ENCODE peak calls at places on chromosomes 13 and 19, in four cellular contexts. One of them, this sample, is unnamed.

GRCh38 chr13:48231080-48231479 is 1.9 kb upstream of the ITM2B start:
- DNase-seq in tibial artery: no peak
- DNase-seq in neural progenitor cell: no peak
- DNase-seq in endodermal cell: no peak
- DNase-seq in this sample: no peak

GRCh38 chr19:3324405-3324856 is 42.0 kb upstream of the NFIC start:
- DNase-seq in tibial artery: peak; percentile 47
- DNase-seq in neural progenitor cell: peak; percentile 36
- DNase-seq in endodermal cell: peak; percentile 89
- DNase-seq in this sample: peak; percentile 88

GRCh38 chr13:98771838-98772611 is 19.6 kb upstream of the SLC15A1 start:
- DNase-seq in tibial artery: no peak
- DNase-seq in neural progenitor cell: no peak
- DNase-seq in endodermal cell: no peak
- DNase-seq in this sample: no peak

GRCh38 chr13:108302279-108302678 is 32.8 kb downstream of the TNFSF13B start:
- DNase-seq in tibial artery: no peak
- DNase-seq in neural progenitor cell: no peak
- DNase-seq in endodermal cell: no peak
- DNase-seq in this sample: no peak

GRCh38 chr13:112576191-112576590 is 11.8 kb downstream of the TUBGCP3 start:
- DNase-seq in tibial artery: no peak
- DNase-seq in neural progenitor cell: no peak
- DNase-seq in endodermal cell: no peak
- DNase-seq in this sample: no peak

GRCh38 chr19:45663800-45664199 is 4.2 kb upstream of the GIPR start:
- DNase-seq in tibial artery: no peak
- DNase-seq in neural progenitor cell: no peak
- DNase-seq in endodermal cell: no peak
- DNase-seq in this sample: no peak

GRCh38 chr13:99367663-99368448 is 60.7 kb upstream of the GPR183 start:
- DNase-seq in tibial artery: no peak
- DNase-seq in neural progenitor cell: no peak
- DNase-seq in endodermal cell: peak; percentile 55
- DNase-seq in this sample: peak; percentile 71

GRCh38 chr19:55173717-55174409 is 6.2 kb downstream of the SYT5 start:
- DNase-seq in tibial artery: peak; percentile 27
- DNase-seq in neural progenitor cell: peak; percentile 89
- DNase-seq in endodermal cell: peak; percentile 97
- DNase-seq in this sample: peak; percentile 95

GRCh38 chr13:49953560-49953959 is 17.4 kb upstream of the SPRYD7 start:
- DNase-seq in tibial artery: no peak
- DNase-seq in neural progenitor cell: no peak
- DNase-seq in endodermal cell: no peak
- DNase-seq in this sample: no peak

GRCh38 chr19:19342086-19343015 is 21.7 kb downstream of the MAU2 start:
- DNase-seq in tibial artery: no peak
- DNase-seq in neural progenitor cell: peak; percentile 83
- DNase-seq in endodermal cell: peak; percentile 96
- DNase-seq in this sample: peak; percentile 98

GRCh38 chr13:46369506-46370268 is 17.4 kb downstream of the RUBCNL start:
- DNase-seq in tibial artery: peak; percentile 43
- DNase-seq in neural progenitor cell: no peak
- DNase-seq in endodermal cell: no peak
- DNase-seq in this sample: no peak

GRCh38 chr13:33799950-33800592 is 17.9 kb upstream of the RFC3 start:
- DNase-seq in tibial artery: no peak
- DNase-seq in neural progenitor cell: peak; percentile 33
- DNase-seq in endodermal cell: no peak
- DNase-seq in this sample: no peak

GRCh38 chr13:74867460-74867859 is 614.5 kb downstream of the TBC1D4 start:
- DNase-seq in tibial artery: no peak
- DNase-seq in neural progenitor cell: no peak
- DNase-seq in endodermal cell: no peak
- DNase-seq in this sample: no peak

GRCh38 chr13:35712907-35713685 is 236.6 kb upstream of the MAB21L1 start:
- DNase-seq in tibial artery: no peak
- DNase-seq in neural progenitor cell: no peak
- DNase-seq in endodermal cell: peak; percentile 33
- DNase-seq in this sample: peak; percentile 50

GRCh38 chr13:113967206-113967720 is 6.6 kb downstream of the C13orf46 start:
- DNase-seq in tibial artery: no peak
- DNase-seq in neural progenitor cell: no peak
- DNase-seq in endodermal cell: no peak
- DNase-seq in this sample: peak; percentile 46

GRCh38 chr19:8335343-8336071 is 7.6 kb downstream of the KANK3 start:
- DNase-seq in tibial artery: no peak
- DNase-seq in neural progenitor cell: no peak
- DNase-seq in endodermal cell: peak; percentile 86
- DNase-seq in this sample: peak; percentile 89

GRCh38 chr13:23710366-23710765 is 140.2 kb downstream of the TNFRSF19 start:
- DNase-seq in tibial artery: no peak
- DNase-seq in neural progenitor cell: no peak
- DNase-seq in endodermal cell: no peak
- DNase-seq in this sample: no peak

GRCh38 chr19:16559896-16560295 is 12.3 kb downstream of the SLC35E1 start:
- DNase-seq in tibial artery: no peak
- DNase-seq in neural progenitor cell: no peak
- DNase-seq in endodermal cell: no peak
- DNase-seq in this sample: no peak

GRCh38 chr19:13097331-13098258 is 5.1 kb downstream of the LYL1 start:
- DNase-seq in tibial artery: peak; percentile 67
- DNase-seq in neural progenitor cell: peak; percentile 49
- DNase-seq in endodermal cell: no peak
- DNase-seq in this sample: peak; percentile 81
- H3K27me3 ChIP-seq in tibial artery: no peaks in the 10 kb centered on the region
- H3K27me3 ChIP-seq in neural progenitor cell: peaks cover 97% of the 10 kb centered on the region
- H3K27me3 ChIP-seq in endodermal cell: peaks cover 84% of the 10 kb centered on the region
- H3K27me3 ChIP-seq in this sample: peaks cover 72% of the 10 kb centered on the region

GRCh38 chr13:45316996-45317395 is 24.0 kb downstream of the TPT1 start:
- DNase-seq in tibial artery: no peak
- DNase-seq in neural progenitor cell: no peak
- DNase-seq in endodermal cell: peak; percentile 28
- DNase-seq in this sample: no peak
- H3K27me3 ChIP-seq in tibial artery: no peaks in the 10 kb centered on the region
- H3K27me3 ChIP-seq in neural progenitor cell: no peaks in the 10 kb centered on the region
- H3K27me3 ChIP-seq in endodermal cell: no peaks in the 10 kb centered on the region
- H3K27me3 ChIP-seq in this sample: no peaks in the 10 kb centered on the region

GRCh38 chr13:92316030-92316429 is 910.6 kb upstream of the GPC6 start:
- DNase-seq in tibial artery: no peak
- DNase-seq in neural progenitor cell: no peak
- DNase-seq in endodermal cell: no peak
- DNase-seq in this sample: no peak

GRCh38 chr13:92315265-92315664 is 911.3 kb upstream of the GPC6 start:
- DNase-seq in tibial artery: no peak
- DNase-seq in neural progenitor cell: no peak
- DNase-seq in endodermal cell: no peak
- DNase-seq in this sample: no peak

GRCh38 chr13:92320323-92320722 is 906.3 kb upstream of the GPC6 start:
- DNase-seq in tibial artery: no peak
- DNase-seq in neural progenitor cell: no peak
- DNase-seq in endodermal cell: no peak
- DNase-seq in this sample: no peak

GRCh38 chr13:92313382-92313781 is 913.2 kb upstream of the GPC6 start:
- DNase-seq in tibial artery: no peak
- DNase-seq in neural progenitor cell: no peak
- DNase-seq in endodermal cell: no peak
- DNase-seq in this sample: no peak

DNA sequence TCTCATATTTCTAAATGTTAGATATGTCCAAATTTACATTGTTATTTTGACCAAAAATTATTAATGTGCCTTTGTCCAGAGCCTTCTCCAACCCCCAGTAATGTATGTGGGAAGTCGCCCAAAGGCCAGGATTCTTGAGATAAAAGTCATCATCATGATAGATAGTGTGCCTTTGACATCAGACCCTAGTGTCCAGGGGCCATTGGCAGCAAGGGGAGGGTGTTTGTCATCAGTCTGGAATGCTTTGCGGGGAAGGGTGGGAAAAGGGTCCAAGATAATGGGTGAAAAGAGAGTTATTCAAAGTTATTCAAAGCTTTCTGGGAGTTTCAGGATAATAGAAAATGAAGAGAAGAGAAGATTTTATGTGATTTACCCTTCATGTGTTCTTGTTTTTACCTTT is 909.5 kb upstream of the GPC6 start:
- DNase-seq in tibial artery: no peak
- DNase-seq in neural progenitor cell: no peak
- DNase-seq in endodermal cell: no peak
- DNase-seq in this sample: no peak
- H3K27me3 ChIP-seq in tibial artery: no peaks in the 10 kb centered on the region
- H3K27me3 ChIP-seq in neural progenitor cell: no peaks in the 10 kb centered on the region
- H3K27me3 ChIP-seq in endodermal cell: no peaks in the 10 kb centered on the region
- H3K27me3 ChIP-seq in this sample: no peaks in the 10 kb centered on the region

DNA sequence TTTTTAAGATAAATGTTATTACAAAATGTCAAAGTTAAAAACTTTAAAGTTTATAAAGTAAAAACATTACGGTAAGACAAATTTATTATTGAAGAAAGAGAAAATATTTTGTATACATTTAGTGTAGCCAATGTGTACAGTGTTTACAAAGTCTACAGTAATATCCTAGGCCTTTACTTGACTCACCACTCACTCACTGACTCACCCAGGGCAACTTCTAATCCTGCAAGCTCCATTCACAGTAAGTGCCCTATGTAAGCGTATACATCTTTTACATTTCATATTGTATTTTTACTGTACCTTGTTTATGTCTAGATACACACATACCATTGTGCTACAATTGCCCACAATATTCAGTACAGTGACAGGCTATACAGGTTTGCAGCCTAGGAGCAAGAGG is 448.2 kb downstream of the KCTD12 start:
- DNase-seq in tibial artery: no peak
- DNase-seq in neural progenitor cell: no peak
- DNase-seq in endodermal cell: no peak
- DNase-seq in this sample: no peak
- H3K27me3 ChIP-seq in tibial artery: no peaks in the 10 kb centered on the region
- H3K27me3 ChIP-seq in neural progenitor cell: no peaks in the 10 kb centered on the region
- H3K27me3 ChIP-seq in endodermal cell: no peaks in the 10 kb centered on the region
- H3K27me3 ChIP-seq in this sample: no peaks in the 10 kb centered on the region

GRCh38 chr19:41988947-41989346 is 5.1 kb downstream of the ATP1A3 start:
- DNase-seq in tibial artery: no peak
- DNase-seq in neural progenitor cell: no peak
- DNase-seq in endodermal cell: no peak
- DNase-seq in this sample: no peak
- H3K27me3 ChIP-seq in tibial artery: peaks cover under 1% of the 10 kb centered on the region
- H3K27me3 ChIP-seq in neural progenitor cell: peaks cover 35% of the 10 kb centered on the region
- H3K27me3 ChIP-seq in endodermal cell: peaks cover 24% of the 10 kb centered on the region
- H3K27me3 ChIP-seq in this sample: peaks cover 9% of the 10 kb centered on the region